ENCODE peak calls at places on chromosomes 13 and 19, in eight cellular contexts. A, M, J, B, Z, I, H and U are unnamed samples.

GRCh38 chr13:41028051-41028450 is 8.9 kb upstream of the ELF1 start:
- DNase-seq in B (no peak), J (no peak), M (no peak), I (no peak), A (no peak), H (no peak), Z (no peak), U (no peak)

GRCh38 chr19:35254341-35255297 is 5.8 kb downstream of the LSR start:
- DNase-seq in J (no peak), B (no peak), Z (no peak), A (no peak), I (no peak), H (no peak), M (no peak), U (no peak)

GRCh38 chr13:32731074-32731473 is 144.8 kb downstream of the PDS5B start:
- DNase-seq in I (no peak), B (no peak), A (no peak), H (no peak), M (peak; percentile 20), Z (no peak), J (no peak), U (no peak)

GRCh38 chr19:51821921-51822716 is 27.2 kb downstream of the FPR3 start:
- DNase-seq in M (no peak), H (no peak), I (no peak), A (no peak), Z (no peak), B (no peak), J (no peak), U (peak; percentile 95)

GRCh38 chr19:52138614-52139290 is 986 bp downstream of the ZNF616 start:
- DNase-seq in M (no peak), B (peak; percentile 62), Z (no peak), H (peak; percentile 44), I (peak; percentile 61), J (peak; percentile 34), A (no peak), U (peak; percentile 70)

GRCh38 chr13:77390391-77390790 is 63.5 kb upstream of the MYCBP2 start:
- DNase-seq in M (no peak), J (no peak), B (no peak), H (no peak), I (no peak), Z (no peak), A (no peak), U (peak; percentile 25)

GRCh38 chr13:34502621-34503020 is 439.4 kb upstream of the NBEA start:
- DNase-seq in Z (no peak), M (no peak), I (no peak), B (no peak), H (no peak), A (no peak), J (no peak), U (no peak)

GRCh38 chr13:104314926-104315535 is 1248.8 kb upstream of the SLC10A2 start:
- DNase-seq in J (no peak), H (no peak), M (no peak), B (no peak), I (no peak), Z (no peak), A (no peak), U (no peak)

GRCh38 chr13:104006625-104007061 is 940.4 kb upstream of the SLC10A2 start:
- DNase-seq in B (no peak), A (no peak), H (no peak), J (no peak), I (peak; percentile 31), Z (no peak), M (no peak), U (no peak)

GRCh38 chr19:40313229-40313983 is 28.3 kb upstream of the AKT2 start:
- DNase-seq in M (no peak), I (no peak), B (no peak), A (no peak), H (no peak), Z (no peak), J (no peak), U (no peak)

GRCh38 chr19:38388310-38389100 is at the start of gene SPRED3:
- DNase-seq in Z (no peak), A (peak; percentile 79), I (peak; percentile 90), M (no peak), J (no peak), H (peak; percentile 44), B (peak; percentile 73), U (no peak)

GRCh38 chr19:57025491-57025890 is 94.3 kb upstream of the USP29 start:
- DNase-seq in Z (no peak), B (no peak), A (no peak), H (no peak), J (no peak), I (no peak), M (no peak), U (no peak)

GRCh38 chr13:108154421-108154858 is 60.9 kb downstream of the LIG4 start:
- DNase-seq in M (no peak), B (no peak), A (no peak), Z (no peak), I (no peak), J (peak; percentile 95), H (no peak), U (no peak)

GRCh38 chr13:109355875-109356428 is 430.4 kb downstream of the IRS2 start:
- DNase-seq in I (no peak), J (no peak), B (no peak), Z (no peak), A (no peak), M (no peak), H (no peak), U (no peak)

GRCh38 chr19:1252221-1252817 is 3.9 kb downstream of the MIDN start:
- DNase-seq in I (peak; percentile 55), B (no peak), H (no peak), J (no peak), Z (no peak), A (no peak), M (peak; percentile 89), U (peak; percentile 89)

GRCh38 chr19:40862785-40863184 is 12.5 kb upstream of the CYP2A6 start:
- DNase-seq in J (no peak), I (no peak), Z (no peak), H (no peak), M (no peak), A (no peak), B (no peak), U (peak; percentile 61)

GRCh38 chr13:109700176-109700575 is 86.2 kb downstream of the IRS2 start:
- DNase-seq in J (no peak), I (peak; percentile 87), A (no peak), H (peak; percentile 25), M (peak; percentile 71), Z (no peak), B (no peak), U (peak; percentile 99)

GRCh38 chr19:11204076-11204602 is 6.8 kb upstream of the KANK2 start:
- DNase-seq in B (no peak), H (no peak), M (no peak), I (no peak), J (no peak), Z (no peak), A (no peak), U (no peak)

GRCh38 chr13:40485611-40486517 is 180.6 kb downstream of the FOXO1 start:
- DNase-seq in I (no peak), H (no peak), J (no peak), B (no peak), A (no peak), M (no peak), Z (no peak), U (no peak)

GRCh38 chr19:49058592-49058991 is 1.0 kb upstream of the CGB7 start:
- DNase-seq in B (peak; percentile 52), H (peak; percentile 61), I (peak; percentile 66), A (no peak), J (no peak), Z (no peak), M (no peak), U (no peak)
- TF ChIP-seq MAX in B (no peak), H (no peak), I (no peak), A (no peak), J (no peak), Z (no peak), M (no peak), U (no peak)

DNA sequence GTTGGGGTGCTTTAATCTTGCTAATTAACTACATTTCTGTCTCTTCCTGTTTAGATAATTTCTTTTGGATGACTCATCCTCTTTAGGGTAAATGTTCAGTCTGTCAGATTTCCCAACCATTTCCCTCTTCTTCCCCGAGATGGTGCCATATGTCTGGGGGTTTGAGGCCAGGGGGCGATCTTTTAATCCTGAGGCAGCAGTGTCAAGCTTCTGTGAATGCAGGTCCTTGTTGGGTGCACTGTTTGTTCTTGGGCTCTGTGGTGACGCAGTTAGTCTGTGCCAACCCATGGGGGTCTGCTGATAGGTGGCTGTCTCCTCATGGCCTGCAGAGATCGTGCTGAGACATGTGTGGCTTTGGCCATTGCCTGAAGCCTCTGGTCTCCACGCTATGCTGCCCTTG is 420.4 kb downstream of the NDFIP2 start:
- DNase-seq in H (no peak), J (no peak), I (no peak), Z (no peak), A (no peak), M (no peak), B (peak; percentile 12), U (peak; percentile 71)
- TF ChIP-seq MAX in H (no peak), J (no peak), I (no peak), Z (no peak), A (no peak), M (no peak), B (no peak), U (no peak)

GRCh38 chr19:55086730-55087541 is 11.3 kb downstream of the EPS8L1 start:
- DNase-seq in M (peak; percentile 97), Z (no peak), H (peak; percentile 26), A (no peak), I (peak; percentile 99), J (no peak), B (peak; percentile 99), U (no peak)
- TF ChIP-seq MAX in M (peak; percentile 6), Z (no peak), H (no peak), A (no peak), I (no peak), J (no peak), B (no peak), U (no peak)

GRCh38 chr19:13060233-13060963 is 42.3 kb downstream of the LYL1 start:
- DNase-seq in M (no peak), A (no peak), J (peak; percentile 90), H (peak; percentile 61), I (peak; percentile 75), Z (no peak), B (no peak), U (peak; percentile 16)
- TF ChIP-seq MAX in M (no peak), A (no peak), J (no peak), H (no peak), I (no peak), Z (no peak), B (no peak), U (no peak)

DNA sequence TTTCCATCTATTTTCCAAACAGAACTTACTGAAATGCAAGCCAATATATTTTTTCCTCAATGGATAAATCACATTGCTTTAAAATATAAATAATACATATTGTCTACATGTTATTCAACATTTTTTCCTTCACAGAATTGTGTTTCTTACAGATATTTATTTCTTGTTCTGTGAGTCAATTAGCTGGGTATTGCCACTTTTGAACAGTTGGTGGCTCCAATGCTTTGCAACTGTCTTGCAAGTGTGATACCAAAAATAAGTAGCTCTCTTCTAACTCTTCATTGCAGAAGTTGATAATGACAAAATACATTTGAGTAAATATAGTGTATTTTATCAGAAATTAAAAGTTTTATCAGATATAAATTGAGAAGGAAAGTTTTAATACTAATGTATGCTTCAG is 17.1 kb upstream of the GPC5 start:
- DNase-seq in A (no peak), H (no peak), I (peak; percentile 14), Z (no peak), M (peak; percentile 22), B (no peak), J (no peak), U (peak; percentile 49)
- TF ChIP-seq MAX in A (no peak), H (no peak), I (no peak), Z (no peak), M (no peak), B (no peak), J (no peak), U (no peak)